ENCODE peak calls at places on chromosomes 11 and 22, in four cellular contexts. R is GM12878, Y is WTC11, V is K562. C is an unnamed sample.

GRCh38 chr11:95505927-95506426 is 275.0 kb upstream of the SESN3 start:
- DNase-seq in R (no peak), Y (no peak), V (no peak), C (no peak)

GRCh38 chr11:117831661-117832415 is 7.3 kb upstream of the FXYD2 start:
- DNase-seq in Y (no peak), V (no peak), R (no peak), C (no peak)

GRCh38 chr22:29155966-29156365 is 49.7 kb upstream of the EMID1 start:
- DNase-seq in Y (no peak), V (no peak), R (no peak), C (no peak)

GRCh38 chr22:50293441-50294318 is 13.8 kb downstream of the PLXNB2 start:
- DNase-seq in Y (peak; percentile 85), V (no peak), R (no peak), C (peak; percentile 90)

GRCh38 chr22:27863001-27863400 is 56.1 kb downstream of the PITPNB start:
- DNase-seq in R (no peak), V (no peak), Y (no peak), C (no peak)

GRCh38 chr22:38260760-38261477 is 11.9 kb downstream of the TMEM184B start:
- DNase-seq in Y (no peak), V (no peak), R (no peak), C (no peak)

GRCh38 chr22:39995346-39996252 is 845 bp downstream of the FAM83F start:
- DNase-seq in V (no peak), R (no peak), Y (no peak), C (no peak)

GRCh38 chr11:128324051-128324481 is 263.3 kb downstream of the ETS1 start:
- DNase-seq in V (no peak), Y (no peak), R (no peak), C (no peak)

GRCh38 chr11:13595166-13595565 is 73.3 kb upstream of the FAR1 start:
- DNase-seq in V (no peak), R (no peak), Y (no peak), C (no peak)

GRCh38 chr22:24338701-24339451 is 68.2 kb downstream of the SPECC1L start:
- DNase-seq in R (no peak), V (no peak), Y (no peak), C (peak; percentile 35)

GRCh38 chr22:46402505-46402904 is 67.0 kb downstream of the TRMU start:
- DNase-seq in Y (no peak), V (no peak), R (no peak), C (no peak)

GRCh38 chr11:6433998-6434650 is 6.7 kb downstream of the HPX start:
- DNase-seq in R (no peak), V (no peak), Y (no peak), C (no peak)

GRCh38 chr11:95968585-95968984 is 44.7 kb upstream of the MTMR2 start:
- DNase-seq in R (no peak), Y (no peak), V (no peak), C (no peak)

GRCh38 chr11:131666006-131666405 is 295.6 kb downstream of the NTM start:
- DNase-seq in V (no peak), R (no peak), Y (no peak), C (no peak)

GRCh38 chr11:119491753-119492455 is 68.9 kb upstream of the THY1 start:
- DNase-seq in V (peak; percentile 33), Y (no peak), R (no peak), C (peak; percentile 62)

GRCh38 chr22:32478994-32479393 is 4.4 kb downstream of the FBXO7 start:
- DNase-seq in V (no peak), R (no peak), Y (no peak), C (no peak)

GRCh38 chr11:30724274-30724673 is 138.1 kb upstream of the MPPED2 start:
- DNase-seq in V (no peak), Y (no peak), R (no peak), C (no peak)

GRCh38 chr11:30725645-30726195 is 139.6 kb upstream of the MPPED2 start:
- DNase-seq in R (no peak), Y (no peak), V (no peak), C (no peak)

GRCh38 chr11:30733748-30734147 is 147.6 kb upstream of the MPPED2 start:
- DNase-seq in Y (no peak), R (no peak), V (no peak), C (no peak)

GRCh38 chr11:30730011-30730410 is 143.9 kb upstream of the MPPED2 start:
- DNase-seq in V (no peak), R (no peak), Y (no peak), C (no peak)

DNA sequence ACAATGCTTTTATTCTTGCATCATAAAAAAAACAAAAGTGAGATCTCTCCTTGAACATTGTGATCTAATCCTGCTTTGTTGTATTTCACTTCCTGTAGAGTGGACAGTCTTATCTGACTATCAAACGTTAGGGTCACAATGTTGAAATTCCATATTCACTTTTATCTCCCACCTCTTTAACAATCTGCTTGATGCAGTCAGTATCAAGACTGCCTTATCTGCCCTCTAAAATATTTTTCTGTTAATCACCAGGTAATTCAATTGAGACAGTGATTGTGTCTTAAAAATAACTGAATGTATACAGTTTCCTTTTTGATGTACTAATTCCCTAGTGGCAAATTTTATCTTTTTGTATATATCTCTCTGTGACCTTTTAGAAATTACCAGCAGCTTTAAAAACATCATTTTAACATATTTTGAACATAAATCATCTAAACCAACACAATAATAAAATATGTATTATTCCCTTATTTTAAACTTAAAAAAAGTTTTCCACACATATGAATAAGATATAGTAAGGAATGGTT is 143.1 kb upstream of the MPPED2 start:
- DNase-seq in V (no peak), Y (no peak), R (no peak), C (no peak)
- TF ChIP-seq CREB1 in V (no peak), Y (no peak), R (no peak), C (no peak)

DNA sequence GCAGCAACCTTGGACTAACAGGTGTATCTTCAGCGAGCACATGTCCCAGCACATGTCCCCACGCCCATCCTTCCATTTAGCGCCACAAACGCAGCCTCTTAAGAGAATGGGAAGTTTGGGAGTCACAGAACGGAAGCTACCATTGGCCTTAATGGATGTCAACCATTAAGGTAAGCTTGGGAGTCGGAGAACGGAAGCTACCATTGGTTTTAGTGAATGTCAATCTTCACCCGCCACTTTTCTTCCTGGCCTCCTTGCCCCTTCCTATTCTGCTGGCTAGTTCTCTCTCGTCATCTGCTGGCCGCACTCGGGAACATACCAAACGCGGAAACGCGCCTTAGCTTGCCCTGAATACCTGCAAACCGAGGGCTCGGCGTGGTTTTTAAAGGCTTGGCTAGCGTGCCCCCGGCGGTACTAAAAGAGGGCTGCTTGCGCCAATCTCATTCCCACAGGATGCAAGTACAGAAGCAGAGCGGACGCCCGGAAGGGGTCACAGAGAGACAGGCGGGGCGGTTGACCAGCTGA is 24.3 kb downstream of the GLYATL1 start:
- DNase-seq in Y (peak; percentile 74), R (no peak), V (no peak), C (peak; percentile 97)
- TF ChIP-seq CREB1 in Y (no peak), R (no peak), V (no peak), C (no peak)

DNA sequence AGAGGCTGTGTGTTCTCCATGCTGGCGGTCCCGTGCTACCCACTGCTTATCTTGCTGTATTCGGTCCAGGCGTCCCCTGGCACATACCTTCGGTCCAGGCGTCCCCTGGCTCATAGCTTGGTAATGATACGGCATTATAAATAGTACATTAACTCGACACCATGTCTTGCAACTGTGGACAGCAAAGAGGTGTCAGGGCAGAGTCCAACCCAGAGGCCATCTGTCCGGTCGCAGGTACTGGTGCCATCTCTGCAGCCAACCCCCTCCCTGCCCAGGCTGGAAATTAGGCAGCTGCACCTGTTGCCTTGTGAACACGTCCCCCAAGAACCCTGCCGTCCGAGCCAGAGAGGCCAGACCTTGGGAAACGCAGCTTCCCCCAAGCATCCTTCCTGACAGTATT is 634.3 kb downstream of the BRD1 start:
- DNase-seq in R (no peak), V (no peak), Y (no peak), C (no peak)
- TF ChIP-seq CREB1 in R (no peak), V (no peak), Y (no peak), C (no peak)

GRCh38 chr11:115981814-115982471 is 477.7 kb upstream of the CADM1 start:
- DNase-seq in Y (no peak), R (no peak), V (no peak), C (no peak)
- TF ChIP-seq CREB1 in Y (no peak), R (no peak), V (no peak), C (no peak)

GRCh38 chr11:105524286-105524685 is 85.6 kb upstream of the GRIA4 start:
- DNase-seq in V (no peak), R (no peak), Y (no peak), C (no peak)
- TF ChIP-seq CREB1 in V (no peak), R (no peak), Y (no peak), C (no peak)

DNA sequence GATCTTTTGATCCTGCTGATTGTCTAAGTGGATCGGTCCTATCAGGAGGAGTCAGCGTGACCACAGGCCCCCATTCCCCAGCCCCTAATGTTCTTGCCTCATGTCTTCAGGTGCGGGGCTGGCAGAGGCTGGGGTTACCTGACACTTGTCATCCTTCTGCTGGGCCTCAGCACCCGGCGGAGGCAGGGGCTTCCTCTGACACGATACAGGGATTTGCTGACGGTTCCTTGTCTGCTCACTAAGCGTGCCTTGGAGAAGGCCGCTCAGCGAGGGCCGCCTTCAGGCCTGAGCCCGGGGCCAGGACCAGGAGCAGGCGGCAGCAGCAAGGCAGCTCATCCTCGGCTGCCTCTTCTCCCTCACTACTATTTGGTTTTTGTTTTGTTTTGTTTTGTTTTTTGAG is 45.7 kb upstream of the KCNQ1OT1 start:
- DNase-seq in Y (no peak), V (no peak), R (no peak), C (no peak)
- TF ChIP-seq CREB1 in Y (no peak), V (no peak), R (no peak), C (no peak)

GRCh38 chr11:37786214-37786755 is 1188.2 kb upstream of the RAG2 start:
- DNase-seq in R (no peak), V (no peak), Y (no peak), C (no peak)
- TF ChIP-seq CREB1 in R (no peak), V (no peak), Y (no peak), C (no peak)

DNA sequence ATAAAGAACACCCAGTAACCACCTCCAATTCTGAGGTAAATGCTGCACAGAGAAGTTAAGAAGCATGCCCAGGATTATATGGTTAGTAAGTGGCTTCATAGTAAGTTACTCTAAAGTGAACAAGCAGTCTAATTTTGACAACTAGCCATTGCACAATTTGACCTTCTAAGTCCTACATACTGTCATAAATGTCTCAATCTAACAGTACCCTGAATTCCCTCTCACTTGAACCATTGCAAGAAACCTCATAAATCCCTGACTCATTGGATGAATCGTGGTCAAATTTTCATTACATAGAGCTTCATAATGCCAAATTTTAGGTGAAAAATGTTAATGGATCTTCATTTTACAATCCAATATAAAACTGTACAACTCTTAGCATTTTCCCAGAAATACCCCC is 217.3 kb upstream of the GRIA4 start:
- DNase-seq in Y (no peak), R (no peak), V (no peak), C (no peak)
- TF ChIP-seq CREB1 in Y (no peak), R (no peak), V (no peak), C (no peak)

C was measured in GM23338.